ENCODE peak calls at places on chromosomes 4 and X, in four cellular contexts. One of them, this sample, is unnamed.

GRCh38 chr4:48578132-48578964 is 88.3 kb downstream of the ZAR1 start:
- DNase-seq in IMR-90: peak; percentile 78
- DNase-seq in GM23248: peak; percentile 81
- DNase-seq in K562: peak; percentile 77
- DNase-seq in this sample: peak; percentile 47

GRCh38 chr4:137367608-137368007 is 164.7 kb downstream of the PCDH18 start:
- DNase-seq in K562: no peak
- DNase-seq in IMR-90: peak; percentile 87
- DNase-seq in GM23248: peak; percentile 81
- DNase-seq in this sample: no peak

GRCh38 chr4:25575581-25575980 is 80.1 kb upstream of the SLC34A2 start:
- DNase-seq in K562: no peak
- DNase-seq in GM23248: no peak
- DNase-seq in IMR-90: no peak
- DNase-seq in this sample: no peak

GRCh38 chr4:87209696-87210095 is 10.7 kb downstream of the KLHL8 start:
- DNase-seq in K562: peak; percentile 30
- DNase-seq in GM23248: peak; percentile 66
- DNase-seq in IMR-90: no peak
- DNase-seq in this sample: no peak

GRCh38 chr4:4496604-4497372 is 45.1 kb downstream of the STX18 start:
- DNase-seq in GM23248: no peak
- DNase-seq in K562: no peak
- DNase-seq in IMR-90: no peak
- DNase-seq in this sample: no peak

GRCh38 chrX:113747274-113747973 is 836.5 kb upstream of the HTR2C start:
- DNase-seq in GM23248: no peak
- DNase-seq in K562: no peak
- DNase-seq in IMR-90: no peak
- DNase-seq in this sample: peak; percentile 53

GRCh38 chr4:78922207-78922606 is 17.0 kb downstream of the PAQR3 start:
- DNase-seq in GM23248: peak; percentile 70
- DNase-seq in K562: no peak
- DNase-seq in IMR-90: peak; percentile 83
- DNase-seq in this sample: no peak

GRCh38 chr4:53656421-53656981 is 65.2 kb upstream of the LNX1 start:
- DNase-seq in GM23248: peak; percentile 86
- DNase-seq in K562: no peak
- DNase-seq in IMR-90: peak; percentile 21
- DNase-seq in this sample: no peak

GRCh38 chrX:63330681-63331080 is 20.5 kb downstream of the SPIN4 start:
- DNase-seq in K562: no peak
- DNase-seq in IMR-90: no peak
- DNase-seq in GM23248: no peak
- DNase-seq in this sample: no peak

GRCh38 chrX:133660356-133660755 is 245.1 kb upstream of the GPC4 start:
- DNase-seq in K562: no peak
- DNase-seq in GM23248: peak; percentile 79
- DNase-seq in IMR-90: peak; percentile 48
- DNase-seq in this sample: no peak

GRCh38 chr4:95293014-95293413 is 255.8 kb downstream of the UNC5C start:
- DNase-seq in GM23248: no peak
- DNase-seq in K562: no peak
- DNase-seq in IMR-90: no peak
- DNase-seq in this sample: peak; percentile 51

GRCh38 chr4:106893395-106893881 is 142.7 kb downstream of the DKK2 start:
- DNase-seq in K562: no peak
- DNase-seq in GM23248: no peak
- DNase-seq in IMR-90: no peak
- DNase-seq in this sample: no peak

GRCh38 chrX:103254171-103254824 is 657 bp downstream of the TCEAL8 start:
- DNase-seq in K562: peak; percentile 79
- DNase-seq in IMR-90: peak; percentile 23
- DNase-seq in GM23248: peak; percentile 59
- DNase-seq in this sample: peak; percentile 37

GRCh38 chrX:151175283-151176062 is 911 bp upstream of the GPR50 start:
- DNase-seq in IMR-90: no peak
- DNase-seq in GM23248: no peak
- DNase-seq in K562: no peak
- DNase-seq in this sample: no peak

GRCh38 chrX:87391742-87392141 is 125.9 kb upstream of the KLHL4 start:
- DNase-seq in K562: no peak
- DNase-seq in IMR-90: no peak
- DNase-seq in GM23248: no peak
- DNase-seq in this sample: no peak

GRCh38 chr4:41507292-41507933 is 30.5 kb upstream of the LIMCH1 start:
- DNase-seq in GM23248: peak; percentile 8
- DNase-seq in K562: no peak
- DNase-seq in IMR-90: no peak
- DNase-seq in this sample: no peak

GRCh38 chr4:143335979-143336827 is 473 bp upstream of the GAB1 start:
- DNase-seq in IMR-90: peak; percentile 90
- DNase-seq in GM23248: peak; percentile 90
- DNase-seq in K562: peak; percentile 86
- DNase-seq in this sample: peak; percentile 78

GRCh38 chr4:129064717-129065116 is 28.6 kb downstream of the SCLT1 start:
- DNase-seq in IMR-90: peak; percentile 77
- DNase-seq in GM23248: peak; percentile 64
- DNase-seq in K562: no peak
- DNase-seq in this sample: no peak

GRCh38 chr4:70734971-70735370 is 13.2 kb downstream of the RUFY3 start:
- DNase-seq in K562: no peak
- DNase-seq in GM23248: peak; percentile 44
- DNase-seq in IMR-90: no peak
- DNase-seq in this sample: no peak

GRCh38 chr4:184147858-184148799 is 69.5 kb downstream of the ENPP6 start:
- DNase-seq in K562: no peak
- DNase-seq in IMR-90: peak; percentile 8
- DNase-seq in GM23248: peak; percentile 15
- DNase-seq in this sample: no peak

GRCh38 chr4:74237425-74237966 is 70.8 kb upstream of the EPGN start:
- DNase-seq in K562: no peak
- DNase-seq in IMR-90: no peak
- DNase-seq in GM23248: no peak
- DNase-seq in this sample: no peak

GRCh38 chr4:4390521-4391240 is 3.8 kb downstream of the NSG1 start:
- DNase-seq in GM23248: no peak
- DNase-seq in IMR-90: no peak
- DNase-seq in K562: no peak
- DNase-seq in this sample: no peak

GRCh38 chrX:68692651-68693050 is 45.2 kb downstream of the STARD8 start:
- DNase-seq in GM23248: peak; percentile 49
- DNase-seq in K562: no peak
- DNase-seq in IMR-90: peak; percentile 53
- DNase-seq in this sample: peak; percentile 16

GRCh38 chrX:46710425-46710824 is 48.5 kb downstream of the SLC9A7 start:
- DNase-seq in K562: no peak
- DNase-seq in GM23248: peak; percentile 41
- DNase-seq in IMR-90: peak; percentile 62
- DNase-seq in this sample: no peak

GRCh38 chr4:90943311-90943710 is 816.1 kb downstream of the CCSER1 start:
- DNase-seq in GM23248: no peak
- DNase-seq in K562: no peak
- DNase-seq in IMR-90: no peak
- DNase-seq in this sample: no peak

GRCh38 chr4:24114444-24114843 is 224.6 kb upstream of the PPARGC1A start:
- DNase-seq in IMR-90: no peak
- DNase-seq in K562: no peak
- DNase-seq in GM23248: no peak
- DNase-seq in this sample: no peak

GRCh38 chr4:19776021-19776459 is 475.7 kb upstream of the SLIT2 start:
- DNase-seq in IMR-90: peak; percentile 81
- DNase-seq in K562: no peak
- DNase-seq in GM23248: peak; percentile 89
- DNase-seq in this sample: no peak

GRCh38 chrX:106606583-106606982 is 5.2 kb upstream of the RADX start:
- DNase-seq in K562: no peak
- DNase-seq in GM23248: peak; percentile 33
- DNase-seq in IMR-90: no peak
- DNase-seq in this sample: no peak

GRCh38 chr4:163175971-163176958 is 9.6 kb upstream of the NAF1 start:
- DNase-seq in K562: no peak
- DNase-seq in GM23248: no peak
- DNase-seq in IMR-90: no peak
- DNase-seq in this sample: no peak

GRCh38 chr4:26034849-26035248 is 120.8 kb downstream of the SMIM20 start:
- DNase-seq in K562: no peak
- DNase-seq in GM23248: no peak
- DNase-seq in IMR-90: no peak
- DNase-seq in this sample: no peak

GRCh38 chr4:186688150-186688943 is 35.3 kb downstream of the FAT1 start:
- DNase-seq in GM23248: no peak
- DNase-seq in IMR-90: no peak
- DNase-seq in K562: no peak
- DNase-seq in this sample: no peak

GRCh38 chr4:186684889-186685309 is 38.8 kb downstream of the FAT1 start:
- DNase-seq in GM23248: no peak
- DNase-seq in IMR-90: no peak
- DNase-seq in K562: no peak
- DNase-seq in this sample: no peak

GRCh38 chr4:186687263-186687662 is 36.4 kb downstream of the FAT1 start:
- DNase-seq in K562: no peak
- DNase-seq in IMR-90: no peak
- DNase-seq in GM23248: no peak
- DNase-seq in this sample: no peak

GRCh38 chr4:186684220-186684619 is 39.4 kb downstream of the FAT1 start:
- DNase-seq in K562: no peak
- DNase-seq in IMR-90: no peak
- DNase-seq in GM23248: no peak
- DNase-seq in this sample: no peak

DNA sequence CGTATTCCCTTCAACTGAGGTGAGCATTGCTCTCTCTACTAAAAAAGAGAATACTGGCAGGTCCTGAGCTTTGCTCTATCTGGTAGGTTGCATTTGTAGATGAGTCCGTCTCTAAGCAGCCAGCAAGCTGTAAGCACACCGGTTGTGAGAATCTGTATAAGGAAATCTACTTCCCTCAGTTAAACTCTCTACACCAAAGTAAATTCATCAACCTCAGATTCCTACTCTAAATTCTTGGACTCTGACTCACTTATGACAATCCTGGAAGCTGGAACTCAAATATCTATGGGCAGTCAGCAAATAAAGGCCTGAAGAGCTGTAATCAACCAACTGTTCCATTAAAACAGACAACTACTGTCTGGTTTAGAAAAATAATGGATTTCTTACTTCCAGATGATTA is 37.9 kb downstream of the FAT1 start:
- DNase-seq in K562: no peak
- DNase-seq in GM23248: peak; percentile 90
- DNase-seq in IMR-90: peak; percentile 92
- DNase-seq in this sample: no peak
- H4K20me1 ChIP-seq in K562: no peaks in the 10 kb centered on the region
- H4K20me1 ChIP-seq in GM23248: no peaks in the 10 kb centered on the region
- H4K20me1 ChIP-seq in IMR-90: peaks cover 83% of the 10 kb centered on the region
- H4K20me1 ChIP-seq in this sample: no peaks in the 10 kb centered on the region

DNA sequence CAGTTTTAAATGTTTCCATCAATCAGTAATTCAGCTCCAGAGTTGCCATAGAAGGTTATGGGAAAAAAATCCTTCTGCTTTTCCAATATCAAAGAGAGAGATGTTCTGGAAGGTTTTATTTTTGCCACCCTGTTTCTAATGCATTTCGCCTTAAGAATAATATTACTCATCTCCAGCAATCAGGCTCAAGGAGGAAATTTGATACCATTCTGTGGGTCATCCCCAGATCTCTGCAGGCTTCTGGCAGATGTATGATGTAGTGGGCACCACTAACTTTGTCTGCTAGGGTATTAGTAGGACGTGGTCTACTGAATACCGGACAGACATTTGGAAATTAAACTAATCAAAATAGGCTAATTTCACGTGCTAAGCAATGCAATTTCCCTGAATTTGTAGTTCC is 645.4 kb upstream of the TENM3 start:
- DNase-seq in GM23248: no peak
- DNase-seq in K562: no peak
- DNase-seq in IMR-90: peak; percentile 64
- DNase-seq in this sample: no peak
- H3K4me2 ChIP-seq in GM23248: no peak overlapping the region
- H3K4me2 ChIP-seq in K562: no peak overlapping the region
- H3K4me2 ChIP-seq in IMR-90: peak overlapping the region; percentile 30
- H3K4me2 ChIP-seq in this sample: no peak overlapping the region

GRCh38 chr4:8524595-8525382 is 55.4 kb upstream of the GPR78 start:
- DNase-seq in IMR-90: no peak
- DNase-seq in GM23248: peak; percentile 18
- DNase-seq in K562: no peak
- DNase-seq in this sample: no peak

GRCh38 chr4:8532245-8532781 is 47.9 kb upstream of the GPR78 start:
- DNase-seq in IMR-90: no peak
- DNase-seq in K562: no peak
- DNase-seq in GM23248: no peak
- DNase-seq in this sample: no peak

GRCh38 chr4:8526363-8526855 is 53.8 kb upstream of the GPR78 start:
- DNase-seq in GM23248: no peak
- DNase-seq in IMR-90: no peak
- DNase-seq in K562: no peak
- DNase-seq in this sample: no peak

GRCh38 chr4:8525383-8526120 is 54.6 kb upstream of the GPR78 start:
- DNase-seq in K562: no peak
- DNase-seq in IMR-90: peak; percentile 28
- DNase-seq in GM23248: peak; percentile 66
- DNase-seq in this sample: no peak

GRCh38 chr4:8528713-8529112 is 51.5 kb upstream of the GPR78 start:
- DNase-seq in GM23248: peak; percentile 71
- DNase-seq in IMR-90: peak; percentile 65
- DNase-seq in K562: no peak
- DNase-seq in this sample: no peak
- H3K9ac ChIP-seq in GM23248: no peak overlapping the region
- H3K9ac ChIP-seq in IMR-90: no peak overlapping the region
- H3K9ac ChIP-seq in K562: no peak overlapping the region
- H3K9ac ChIP-seq in this sample: no peak overlapping the region

GRCh38 chr4:186703510-186703909 is 20.1 kb downstream of the FAT1 start:
- DNase-seq in K562: no peak
- DNase-seq in IMR-90: no peak
- DNase-seq in GM23248: no peak
- DNase-seq in this sample: no peak
- H4K20me1 ChIP-seq in K562: no peaks in the 10 kb centered on the region
- H4K20me1 ChIP-seq in IMR-90: peaks cover 95% of the 10 kb centered on the region
- H4K20me1 ChIP-seq in GM23248: no peaks in the 10 kb centered on the region
- H4K20me1 ChIP-seq in this sample: no peaks in the 10 kb centered on the region

This sample was measured in MM.1S.